ENCODE peak calls at places on chromosomes 13 and 19, in four cellular contexts. One of them, this sample, is unnamed.

GRCh38 chr19:39138221-39139211 is 12.9 kb downstream of the PAK4 start:
- DNase-seq in K562: no peak
- DNase-seq in HepG2: no peak
- DNase-seq in GM12878: no peak
- DNase-seq in this sample: no peak

GRCh38 chr19:31348416-31349159 is 648 bp downstream of the TSHZ3 start:
- DNase-seq in HepG2: no peak
- DNase-seq in K562: no peak
- DNase-seq in GM12878: no peak
- DNase-seq in this sample: peak

GRCh38 chr13:27535546-27535945 is 84.8 kb downstream of the LNX2 start:
- DNase-seq in HepG2: no peak
- DNase-seq in K562: no peak
- DNase-seq in GM12878: no peak
- DNase-seq in this sample: no peak

GRCh38 chr19:11164879-11165406 is 9.4 kb upstream of the SPC24 start:
- DNase-seq in GM12878: no peak
- DNase-seq in K562: no peak
- DNase-seq in HepG2: no peak
- DNase-seq in this sample: no peak

GRCh38 chr19:6272913-6273600 is 6.7 kb downstream of the MLLT1 start:
- DNase-seq in GM12878: no peak
- DNase-seq in K562: no peak
- DNase-seq in HepG2: no peak
- DNase-seq in this sample: no peak

GRCh38 chr13:113631341-113632095 is 26.5 kb downstream of the ATP4B start:
- DNase-seq in HepG2: no peak
- DNase-seq in K562: no peak
- DNase-seq in GM12878: no peak
- DNase-seq in this sample: no peak

GRCh38 chr19:7970716-7971448 is 27.4 kb upstream of the TIMM44 start:
- DNase-seq in K562: peak
- DNase-seq in HepG2: peak
- DNase-seq in GM12878: no peak
- DNase-seq in this sample: peak

GRCh38 chr13:110387451-110388140 is 80.5 kb downstream of the COL4A2 start:
- DNase-seq in HepG2: no peak
- DNase-seq in GM12878: no peak
- DNase-seq in K562: no peak
- DNase-seq in this sample: peak

GRCh38 chr19:19510432-19510831 is 4.9 kb downstream of the TSSK6 start:
- DNase-seq in GM12878: no peak
- DNase-seq in HepG2: no peak
- DNase-seq in K562: no peak
- DNase-seq in this sample: peak

DNA sequence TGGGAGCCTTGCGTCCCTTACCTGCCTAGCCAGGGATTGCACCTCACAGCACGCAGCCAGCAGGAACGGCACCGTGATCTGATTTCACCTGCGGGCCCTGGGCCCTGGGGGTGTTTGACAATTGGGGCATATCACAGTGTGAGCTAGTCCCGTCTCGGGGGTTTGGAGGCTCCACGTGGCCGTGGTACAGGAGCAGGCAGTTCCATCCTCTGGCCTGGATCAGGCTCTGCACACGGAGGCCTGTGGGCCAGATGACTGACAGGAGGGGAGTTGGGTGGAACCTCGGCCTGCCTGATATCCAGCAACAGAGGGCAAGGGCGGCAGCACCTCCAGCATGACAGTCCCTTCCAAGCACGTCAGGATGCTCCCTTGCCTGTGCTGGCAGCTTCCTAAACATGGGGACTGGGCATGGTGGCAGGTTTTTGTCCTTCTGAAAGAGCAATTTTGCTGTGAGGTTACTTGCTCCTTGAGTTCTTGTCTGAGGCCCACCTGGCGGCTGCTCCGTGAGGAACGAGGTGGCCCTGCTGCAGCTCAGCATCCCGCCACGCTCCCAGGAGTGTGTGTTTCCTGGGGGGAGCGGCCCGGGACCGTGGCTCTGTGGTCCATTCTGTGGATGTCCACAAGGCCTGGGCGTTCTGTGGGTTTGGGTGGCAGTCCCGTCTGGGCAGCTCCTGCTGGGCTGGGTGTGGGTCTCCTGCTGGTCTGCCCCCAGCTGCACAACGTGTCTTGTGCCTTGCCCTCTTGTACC is 6.3 kb upstream of the RPS15 start:
- DNase-seq in GM12878: no peak
- DNase-seq in HepG2: no peak
- DNase-seq in K562: no peak
- DNase-seq in this sample: no peak
- TF ChIP-seq POLR2AphosphoS5 in GM12878: no peak
- TF ChIP-seq POLR2AphosphoS5 in HepG2: no peak
- TF ChIP-seq POLR2AphosphoS5 in K562: no peak
- TF ChIP-seq POLR2AphosphoS5 in this sample: no peak

DNA sequence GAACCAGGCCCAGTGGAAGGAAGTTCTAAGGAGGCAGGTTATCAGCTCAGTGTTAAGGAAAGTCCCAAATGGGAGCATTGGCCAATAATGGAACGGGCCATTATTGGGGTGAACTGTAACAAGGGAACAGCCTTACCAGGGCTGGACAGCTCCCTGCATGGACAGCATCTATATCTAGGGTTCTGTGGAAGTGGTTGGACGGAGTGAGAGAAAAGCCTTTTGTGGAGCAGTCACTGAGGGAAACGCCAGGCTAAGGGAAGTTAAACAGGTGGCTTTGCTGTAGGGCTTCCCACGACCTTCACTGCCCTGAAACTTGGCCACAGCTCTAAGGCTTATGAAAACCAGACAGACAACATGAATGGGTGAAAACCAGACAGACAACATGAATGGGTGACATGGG is 17.0 kb downstream of the POU2F2 start:
- DNase-seq in GM12878: no peak
- DNase-seq in HepG2: no peak
- DNase-seq in K562: no peak
- DNase-seq in this sample: no peak
- TF ChIP-seq REST in GM12878: peak
- TF ChIP-seq REST in HepG2: peak
- TF ChIP-seq REST in K562: peak
- TF ChIP-seq REST in this sample: peak

DNA sequence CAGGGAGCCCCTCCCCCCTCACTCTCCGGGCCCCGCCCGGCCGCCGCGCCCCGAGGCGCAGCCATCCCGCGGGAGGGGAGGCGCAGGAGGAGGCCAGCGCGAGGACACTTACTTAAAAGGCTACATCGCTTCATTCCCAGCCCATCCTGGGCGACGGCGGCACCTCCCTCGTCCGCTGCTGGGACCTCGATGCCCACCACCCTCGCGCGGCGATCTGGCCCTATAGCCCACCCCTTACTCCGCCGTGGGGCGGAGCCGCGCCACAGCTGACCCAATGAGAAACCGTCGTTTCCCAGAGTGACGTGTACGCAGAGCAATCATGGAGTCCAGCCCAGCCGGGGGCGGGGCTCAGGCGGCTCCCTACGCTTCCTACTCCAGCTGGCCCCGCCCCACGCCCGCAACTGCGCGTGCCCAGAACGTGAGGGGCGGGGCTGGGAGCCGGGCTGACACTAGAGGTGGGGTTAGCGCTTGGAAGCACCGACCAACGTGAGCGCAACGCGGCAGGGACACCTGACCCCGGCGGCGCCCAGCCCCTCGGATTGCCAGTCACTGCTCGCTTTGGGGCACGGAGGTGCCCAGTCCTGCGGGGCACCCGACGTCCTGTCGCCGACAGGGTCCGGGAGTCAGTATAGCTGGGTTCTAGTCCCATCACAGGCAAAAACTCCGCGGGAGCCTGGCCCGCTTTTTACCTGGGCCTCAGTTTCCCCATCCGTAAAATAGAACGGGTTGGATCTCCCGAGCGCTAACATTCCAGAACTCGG is at the start of gene ANKRD27:
- DNase-seq in K562: peak
- DNase-seq in GM12878: peak
- DNase-seq in HepG2: peak
- DNase-seq in this sample: peak
- TF ChIP-seq CREB1 in K562: peak
- TF ChIP-seq CREB1 in GM12878: peak
- TF ChIP-seq CREB1 in HepG2: peak
- TF ChIP-seq CREB1 in this sample: peak

DNA sequence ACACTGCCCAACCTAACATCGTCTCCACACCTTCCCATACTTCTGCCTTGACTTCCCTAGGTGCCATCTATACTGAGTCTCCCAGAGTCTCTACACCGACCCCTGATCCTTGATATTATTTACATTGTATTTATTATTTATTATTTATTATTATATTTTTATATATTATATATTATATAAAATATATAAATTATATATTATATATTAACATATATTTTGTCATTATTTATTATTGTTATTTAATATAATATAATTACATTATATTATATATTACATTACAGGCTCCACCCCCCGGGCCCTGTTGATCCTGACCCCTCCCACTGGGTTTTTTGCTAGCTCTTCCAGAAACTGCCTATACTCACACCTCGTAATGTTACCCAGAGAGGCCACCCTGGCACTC is 18.4 kb upstream of the TOMM40 start:
- DNase-seq in HepG2: no peak
- DNase-seq in K562: peak
- DNase-seq in GM12878: no peak
- DNase-seq in this sample: no peak
- TF ChIP-seq POLR2AphosphoS5 in HepG2: no peak
- TF ChIP-seq POLR2AphosphoS5 in K562: no peak
- TF ChIP-seq POLR2AphosphoS5 in GM12878: no peak
- TF ChIP-seq POLR2AphosphoS5 in this sample: no peak

DNA sequence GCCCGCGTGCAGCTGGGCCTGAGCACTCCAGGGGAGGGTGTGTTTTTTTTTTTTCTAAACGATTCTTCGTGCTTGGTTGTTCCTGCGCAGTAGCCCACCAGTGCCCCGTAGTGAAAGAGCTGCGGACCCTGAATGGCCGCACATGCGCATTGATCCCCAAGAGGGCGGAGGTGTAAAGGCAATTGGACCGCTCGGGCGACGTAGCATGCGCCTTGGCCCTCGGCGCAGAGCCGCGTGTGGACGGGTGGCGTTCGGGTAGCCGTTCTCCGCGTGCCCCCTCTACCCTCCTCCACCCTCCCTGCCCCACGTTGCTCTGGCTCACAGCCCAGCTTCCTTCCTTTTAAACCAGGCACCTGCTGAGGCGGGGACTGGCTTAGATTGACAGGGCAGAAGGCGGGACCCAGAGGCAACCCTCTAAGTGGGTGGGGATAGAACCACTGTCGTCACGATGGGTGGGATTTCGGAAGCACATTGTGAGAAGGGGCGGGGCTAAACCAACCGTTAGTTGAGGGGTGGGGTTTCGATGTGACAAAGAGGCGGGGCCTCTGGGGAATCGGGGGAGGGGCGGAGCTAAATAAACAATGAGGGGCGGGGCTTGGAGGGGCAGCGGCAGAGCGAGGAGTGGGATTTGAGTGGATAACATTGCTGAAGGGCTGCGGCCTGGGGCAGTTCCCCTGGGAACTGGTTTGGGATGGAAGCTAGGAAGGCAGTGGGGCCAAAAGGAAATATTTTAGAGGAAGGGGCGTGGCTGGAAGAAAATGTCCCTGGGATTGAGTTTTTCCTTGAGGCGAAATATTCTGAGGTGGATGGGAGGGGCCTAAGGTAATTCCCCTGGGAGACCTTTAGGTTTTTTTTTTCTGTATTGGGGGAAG is 543 bp upstream of the NUP62 start:
- DNase-seq in K562: peak
- DNase-seq in GM12878: peak
- DNase-seq in HepG2: peak
- DNase-seq in this sample: peak
- TF ChIP-seq REST in K562: no peak
- TF ChIP-seq REST in GM12878: no peak
- TF ChIP-seq REST in HepG2: no peak
- TF ChIP-seq REST in this sample: no peak

DNA sequence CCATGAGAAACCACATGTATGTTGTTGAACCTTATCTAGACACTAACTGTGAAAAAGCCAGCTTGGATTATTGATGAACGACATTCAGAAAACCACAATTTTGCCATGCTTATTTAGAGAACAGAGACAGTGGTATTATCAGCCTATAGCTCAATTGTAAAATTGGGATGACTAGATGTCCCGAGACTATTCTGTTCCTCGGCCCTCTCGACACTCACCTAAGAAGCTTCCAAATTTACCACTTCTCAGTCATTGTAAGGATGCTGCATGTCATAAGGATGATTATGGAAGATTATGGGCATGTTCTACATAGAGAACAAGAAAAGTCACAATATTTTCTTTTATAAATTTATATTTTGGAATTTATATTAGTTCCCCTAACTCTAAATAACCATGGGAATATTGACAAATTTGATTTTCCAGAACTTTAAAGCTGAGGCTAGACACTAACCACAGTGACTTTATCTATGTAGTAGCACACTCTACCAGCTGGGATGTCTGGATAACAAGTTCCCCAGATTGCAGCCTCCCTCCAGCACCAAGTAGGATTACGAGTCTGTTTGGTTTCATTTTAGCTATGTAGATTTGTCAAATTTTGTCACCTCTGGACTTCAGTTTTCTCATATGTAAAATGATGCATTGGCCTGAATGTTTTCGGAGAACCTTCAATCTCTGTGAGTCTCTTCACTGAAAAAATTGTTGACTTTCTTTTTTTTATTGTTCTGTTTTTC is 513.6 kb downstream of the IRS2 start:
- DNase-seq in GM12878: no peak
- DNase-seq in HepG2: no peak
- DNase-seq in K562: no peak
- DNase-seq in this sample: no peak
- TF ChIP-seq CREB1 in GM12878: no peak
- TF ChIP-seq CREB1 in HepG2: no peak
- TF ChIP-seq CREB1 in K562: no peak
- TF ChIP-seq CREB1 in this sample: no peak

DNA sequence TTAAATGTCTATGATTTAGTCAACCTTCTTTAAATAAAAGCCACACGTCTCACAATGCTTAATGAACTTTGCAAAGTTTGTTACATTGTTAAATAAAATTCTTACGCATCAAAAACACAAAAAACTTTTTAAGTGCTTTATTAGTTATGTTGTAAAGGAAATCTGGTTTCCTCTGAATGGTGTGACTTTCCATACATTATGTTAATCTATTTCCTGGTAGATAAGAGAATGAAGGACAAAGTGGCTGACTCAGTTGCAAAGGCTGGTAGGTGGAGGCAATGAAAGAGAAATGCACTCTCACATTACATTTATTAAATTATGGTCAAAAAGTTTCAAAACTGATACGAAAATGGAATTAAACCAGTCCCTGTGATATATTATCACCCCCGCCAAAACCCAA is 15.9 kb downstream of the KLF12 start:
- DNase-seq in K562: no peak
- DNase-seq in GM12878: no peak
- DNase-seq in HepG2: no peak
- DNase-seq in this sample: no peak
- TF ChIP-seq POLR2AphosphoS5 in K562: no peak
- TF ChIP-seq POLR2AphosphoS5 in GM12878: no peak
- TF ChIP-seq POLR2AphosphoS5 in HepG2: no peak
- TF ChIP-seq POLR2AphosphoS5 in this sample: no peak